ENCODE peak calls at places on chromosomes 2 and 18, in four cellular contexts. One of them, this sample, is unnamed.

GRCh38 chr2:182463760-182464159 is 36.9 kb upstream of the PDE1A start:
- DNase-seq in dorsolateral prefrontal cortex: no peak
- DNase-seq in stimulated activated naive B cell treated with anti-CD40 and anti-IgM and Interleukin-4, amounts not matched to agents 10 μg/mL and 1 μg/mL and 100 μg/mL, for 72 hours: no peak
- DNase-seq in heart left ventricle: peak
- DNase-seq in this sample: no peak

GRCh38 chr18:2656237-2657042 is 914 bp downstream of the SMCHD1 start:
- DNase-seq in stimulated activated naive B cell treated with anti-CD40 and anti-IgM and Interleukin-4, amounts not matched to agents 10 μg/mL and 1 μg/mL and 100 μg/mL, for 72 hours: no peak
- DNase-seq in dorsolateral prefrontal cortex: no peak
- DNase-seq in heart left ventricle: peak
- DNase-seq in this sample: peak

GRCh38 chr2:66153941-66154340 is 281.0 kb upstream of the MEIS1 start:
- DNase-seq in dorsolateral prefrontal cortex: no peak
- DNase-seq in stimulated activated naive B cell treated with anti-CD40 and anti-IgM and Interleukin-4, amounts not matched to agents 10 μg/mL and 1 μg/mL and 100 μg/mL, for 72 hours: no peak
- DNase-seq in heart left ventricle: no peak
- DNase-seq in this sample: no peak

GRCh38 chr2:38122344-38122743 is 46.4 kb upstream of the CYP1B1 start:
- DNase-seq in heart left ventricle: peak
- DNase-seq in stimulated activated naive B cell treated with anti-CD40 and anti-IgM and Interleukin-4, amounts not matched to agents 10 μg/mL and 1 μg/mL and 100 μg/mL, for 72 hours: no peak
- DNase-seq in dorsolateral prefrontal cortex: no peak
- DNase-seq in this sample: no peak

GRCh38 chr18:49161627-49162026 is 210.9 kb upstream of the SMAD7 start:
- DNase-seq in heart left ventricle: no peak
- DNase-seq in stimulated activated naive B cell treated with anti-CD40 and anti-IgM and Interleukin-4, amounts not matched to agents 10 μg/mL and 1 μg/mL and 100 μg/mL, for 72 hours: peak
- DNase-seq in dorsolateral prefrontal cortex: no peak
- DNase-seq in this sample: no peak

GRCh38 chr18:60248563-60249330 is 123.8 kb downstream of the MC4R start:
- DNase-seq in heart left ventricle: no peak
- DNase-seq in dorsolateral prefrontal cortex: no peak
- DNase-seq in stimulated activated naive B cell treated with anti-CD40 and anti-IgM and Interleukin-4, amounts not matched to agents 10 μg/mL and 1 μg/mL and 100 μg/mL, for 72 hours: no peak
- DNase-seq in this sample: no peak

GRCh38 chr18:68275616-68276015 is 439.3 kb downstream of the TMX3 start:
- DNase-seq in stimulated activated naive B cell treated with anti-CD40 and anti-IgM and Interleukin-4, amounts not matched to agents 10 μg/mL and 1 μg/mL and 100 μg/mL, for 72 hours: no peak
- DNase-seq in heart left ventricle: no peak
- DNase-seq in dorsolateral prefrontal cortex: no peak
- DNase-seq in this sample: no peak

GRCh38 chr2:26363958-26364357 is 17.4 kb upstream of the ADGRF3 start:
- DNase-seq in dorsolateral prefrontal cortex: no peak
- DNase-seq in stimulated activated naive B cell treated with anti-CD40 and anti-IgM and Interleukin-4, amounts not matched to agents 10 μg/mL and 1 μg/mL and 100 μg/mL, for 72 hours: no peak
- DNase-seq in heart left ventricle: no peak
- DNase-seq in this sample: no peak

GRCh38 chr18:63564021-63564420 is 21.9 kb downstream of the SERPINB12 start:
- DNase-seq in heart left ventricle: no peak
- DNase-seq in stimulated activated naive B cell treated with anti-CD40 and anti-IgM and Interleukin-4, amounts not matched to agents 10 μg/mL and 1 μg/mL and 100 μg/mL, for 72 hours: no peak
- DNase-seq in dorsolateral prefrontal cortex: no peak
- DNase-seq in this sample: no peak

GRCh38 chr2:119579457-119580295 is 35.4 kb downstream of the CFAP221 start:
- DNase-seq in stimulated activated naive B cell treated with anti-CD40 and anti-IgM and Interleukin-4, amounts not matched to agents 10 μg/mL and 1 μg/mL and 100 μg/mL, for 72 hours: no peak
- DNase-seq in heart left ventricle: no peak
- DNase-seq in dorsolateral prefrontal cortex: no peak
- DNase-seq in this sample: no peak

GRCh38 chr2:223580951-223581350 is 21.2 kb downstream of the SCG2 start:
- DNase-seq in heart left ventricle: no peak
- DNase-seq in stimulated activated naive B cell treated with anti-CD40 and anti-IgM and Interleukin-4, amounts not matched to agents 10 μg/mL and 1 μg/mL and 100 μg/mL, for 72 hours: no peak
- DNase-seq in dorsolateral prefrontal cortex: no peak
- DNase-seq in this sample: no peak

GRCh38 chr2:230925879-230926765 is 1.1 kb upstream of the GPR55 start:
- DNase-seq in heart left ventricle: no peak
- DNase-seq in stimulated activated naive B cell treated with anti-CD40 and anti-IgM and Interleukin-4, amounts not matched to agents 10 μg/mL and 1 μg/mL and 100 μg/mL, for 72 hours: peak
- DNase-seq in dorsolateral prefrontal cortex: peak
- DNase-seq in this sample: no peak

GRCh38 chr2:174924061-174924693 is 81.0 kb downstream of the CHN1 start:
- DNase-seq in heart left ventricle: no peak
- DNase-seq in stimulated activated naive B cell treated with anti-CD40 and anti-IgM and Interleukin-4, amounts not matched to agents 10 μg/mL and 1 μg/mL and 100 μg/mL, for 72 hours: no peak
- DNase-seq in dorsolateral prefrontal cortex: no peak
- DNase-seq in this sample: no peak

GRCh38 chr2:121505005-121505404 is 25.7 kb upstream of the RNU4ATAC start:
- DNase-seq in heart left ventricle: no peak
- DNase-seq in stimulated activated naive B cell treated with anti-CD40 and anti-IgM and Interleukin-4, amounts not matched to agents 10 μg/mL and 1 μg/mL and 100 μg/mL, for 72 hours: no peak
- DNase-seq in dorsolateral prefrontal cortex: no peak
- DNase-seq in this sample: no peak

GRCh38 chr2:11567631-11568031 is 33.8 kb downstream of the GREB1 start:
- DNase-seq in dorsolateral prefrontal cortex: no peak
- DNase-seq in stimulated activated naive B cell treated with anti-CD40 and anti-IgM and Interleukin-4, amounts not matched to agents 10 μg/mL and 1 μg/mL and 100 μg/mL, for 72 hours: no peak
- DNase-seq in heart left ventricle: no peak
- DNase-seq in this sample: peak

GRCh38 chr2:85717308-85718005 is 23.3 kb downstream of the GNLY start:
- DNase-seq in stimulated activated naive B cell treated with anti-CD40 and anti-IgM and Interleukin-4, amounts not matched to agents 10 μg/mL and 1 μg/mL and 100 μg/mL, for 72 hours: no peak
- DNase-seq in heart left ventricle: no peak
- DNase-seq in dorsolateral prefrontal cortex: no peak
- DNase-seq in this sample: no peak

GRCh38 chr2:101820519-101820918 is 123.0 kb downstream of the MAP4K4 start:
- DNase-seq in stimulated activated naive B cell treated with anti-CD40 and anti-IgM and Interleukin-4, amounts not matched to agents 10 μg/mL and 1 μg/mL and 100 μg/mL, for 72 hours: no peak
- DNase-seq in dorsolateral prefrontal cortex: no peak
- DNase-seq in heart left ventricle: no peak
- DNase-seq in this sample: no peak

GRCh38 chr2:52810460-52810859 is 957.1 kb upstream of the CHAC2 start:
- DNase-seq in heart left ventricle: no peak
- DNase-seq in stimulated activated naive B cell treated with anti-CD40 and anti-IgM and Interleukin-4, amounts not matched to agents 10 μg/mL and 1 μg/mL and 100 μg/mL, for 72 hours: no peak
- DNase-seq in dorsolateral prefrontal cortex: no peak
- DNase-seq in this sample: no peak

GRCh38 chr2:11681722-11682589 is 12.0 kb upstream of the NTSR2 start:
- DNase-seq in heart left ventricle: no peak
- DNase-seq in stimulated activated naive B cell treated with anti-CD40 and anti-IgM and Interleukin-4, amounts not matched to agents 10 μg/mL and 1 μg/mL and 100 μg/mL, for 72 hours: peak
- DNase-seq in dorsolateral prefrontal cortex: no peak
- DNase-seq in this sample: peak

GRCh38 chr2:8511868-8512612 is 169.8 kb upstream of the ID2 start:
- DNase-seq in heart left ventricle: no peak
- DNase-seq in stimulated activated naive B cell treated with anti-CD40 and anti-IgM and Interleukin-4, amounts not matched to agents 10 μg/mL and 1 μg/mL and 100 μg/mL, for 72 hours: no peak
- DNase-seq in dorsolateral prefrontal cortex: no peak
- DNase-seq in this sample: no peak

GRCh38 chr2:54977149-54977548 is 73.1 kb downstream of the RTN4 start:
- DNase-seq in stimulated activated naive B cell treated with anti-CD40 and anti-IgM and Interleukin-4, amounts not matched to agents 10 μg/mL and 1 μg/mL and 100 μg/mL, for 72 hours: no peak
- DNase-seq in dorsolateral prefrontal cortex: no peak
- DNase-seq in heart left ventricle: no peak
- DNase-seq in this sample: no peak

GRCh38 chr2:106745468-106745867 is 140.5 kb downstream of the ST6GAL2 start:
- DNase-seq in dorsolateral prefrontal cortex: no peak
- DNase-seq in stimulated activated naive B cell treated with anti-CD40 and anti-IgM and Interleukin-4, amounts not matched to agents 10 μg/mL and 1 μg/mL and 100 μg/mL, for 72 hours: no peak
- DNase-seq in heart left ventricle: no peak
- DNase-seq in this sample: no peak

GRCh38 chr2:143841935-143842334 is 678.0 kb downstream of the ZEB2 start:
- DNase-seq in dorsolateral prefrontal cortex: no peak
- DNase-seq in heart left ventricle: no peak
- DNase-seq in stimulated activated naive B cell treated with anti-CD40 and anti-IgM and Interleukin-4, amounts not matched to agents 10 μg/mL and 1 μg/mL and 100 μg/mL, for 72 hours: no peak
- DNase-seq in this sample: no peak

GRCh38 chr2:150469706-150470105 is 17.8 kb downstream of the RND3 start:
- DNase-seq in heart left ventricle: no peak
- DNase-seq in stimulated activated naive B cell treated with anti-CD40 and anti-IgM and Interleukin-4, amounts not matched to agents 10 μg/mL and 1 μg/mL and 100 μg/mL, for 72 hours: no peak
- DNase-seq in dorsolateral prefrontal cortex: no peak
- DNase-seq in this sample: no peak

GRCh38 chr2:241189093-241189855 is 797 bp downstream of the ANO7 start:
- DNase-seq in stimulated activated naive B cell treated with anti-CD40 and anti-IgM and Interleukin-4, amounts not matched to agents 10 μg/mL and 1 μg/mL and 100 μg/mL, for 72 hours: no peak
- DNase-seq in heart left ventricle: no peak
- DNase-seq in dorsolateral prefrontal cortex: no peak
- DNase-seq in this sample: no peak

GRCh38 chr18:77023115-77023782 is 109.3 kb downstream of the MBP start:
- DNase-seq in heart left ventricle: no peak
- DNase-seq in stimulated activated naive B cell treated with anti-CD40 and anti-IgM and Interleukin-4, amounts not matched to agents 10 μg/mL and 1 μg/mL and 100 μg/mL, for 72 hours: no peak
- DNase-seq in dorsolateral prefrontal cortex: no peak
- DNase-seq in this sample: peak

This sample was measured in psoas muscle.